ENCODE peak calls at places on chromosomes 12 and 14, in six cellular contexts. O, A, F, R, S and L are unnamed samples.

GRCh38 chr12:94204647-94205247 is 56.4 kb downstream of the PLXNC1 start:
- DNase-seq in O (no peak), A (no peak), F (no peak), R (no peak), S (no peak), L (no peak)

GRCh38 chr12:124053855-124054254 is 80.8 kb downstream of the ZNF664 start:
- DNase-seq in O (peak), A (peak), F (no peak), R (no peak), S (peak), L (no peak)

GRCh38 chr14:46887144-46887543 is 235.6 kb upstream of the RPL10L start:
- DNase-seq in O (no peak), A (no peak), F (no peak), R (no peak), S (no peak), L (no peak)

GRCh38 chr12:29463198-29463597 is 34.3 kb downstream of the OVCH1 start:
- DNase-seq in O (no peak), A (no peak), F (no peak), R (no peak), S (no peak), L (no peak)

GRCh38 chr14:101964297-101965144 is at the start of gene DYNC1H1:
- DNase-seq in O (peak), A (peak), F (peak), R (peak), S (peak), L (peak)

GRCh38 chr14:96072746-96073145 is 33.6 kb downstream of the C14orf132 start:
- DNase-seq in O (no peak), A (no peak), F (no peak), R (no peak), S (no peak), L (no peak)

GRCh38 chr14:103065861-103066260 is 8.5 kb upstream of the CDC42BPB start:
- DNase-seq in O (no peak), A (no peak), F (peak), R (no peak), S (no peak), L (no peak)

GRCh38 chr12:67705394-67706370 is 57.1 kb downstream of the DYRK2 start:
- DNase-seq in O (no peak), A (no peak), F (no peak), R (no peak), S (peak), L (peak)

GRCh38 chr12:1779783-1780182 is 40.6 kb upstream of the LRTM2 start:
- DNase-seq in O (no peak), A (no peak), F (no peak), R (no peak), S (peak), L (peak)

GRCh38 chr14:76867536-76868452 is 41.6 kb downstream of the LRRC74A start:
- DNase-seq in O (no peak), A (peak), F (peak), R (no peak), S (no peak), L (no peak)

GRCh38 chr12:104627975-104628322 is 171.2 kb downstream of the CHST11 start:
- DNase-seq in O (no peak), A (no peak), F (no peak), R (no peak), S (no peak), L (no peak)

GRCh38 chr12:100075598-100075997 is 67.1 kb downstream of the BLTP3B start:
- DNase-seq in O (no peak), A (no peak), F (no peak), R (no peak), S (no peak), L (no peak)

GRCh38 chr14:23183479-23183878 is at the start of gene SLC7A8:
- DNase-seq in O (peak), A (peak), F (peak), R (peak), S (peak), L (no peak)

GRCh38 chr12:3252416-3252815 is 175.2 kb downstream of the TSPAN9 start:
- DNase-seq in O (peak), A (peak), F (no peak), R (peak), S (peak), L (peak)

GRCh38 chr14:39107624-39108023 is 4.6 kb upstream of the SEC23A start:
- DNase-seq in O (no peak), A (no peak), F (no peak), R (no peak), S (peak), L (no peak)

GRCh38 chr12:26318661-26319068 is 123.3 kb downstream of the SSPN start:
- DNase-seq in O (peak), A (peak), F (peak), R (no peak), S (peak), L (peak)

GRCh38 chr14:68789002-68789797 is 3.7 kb downstream of the ZFP36L1 start:
- DNase-seq in O (peak), A (peak), F (peak), R (peak), S (peak), L (no peak)

GRCh38 chr12:81863406-81863805 is 104.3 kb upstream of the PPFIA2 start:
- DNase-seq in O (no peak), A (no peak), F (no peak), R (no peak), S (no peak), L (no peak)

GRCh38 chr12:47270782-47271664 is 191.3 kb upstream of the AMIGO2 start:
- DNase-seq in O (no peak), A (no peak), F (no peak), R (no peak), S (peak), L (peak)

GRCh38 chr12:72511493-72511892 is 239.3 kb downstream of the TRHDE start:
- DNase-seq in O (no peak), A (no peak), F (no peak), R (no peak), S (no peak), L (no peak)

GRCh38 chr12:105076913-105077312 is 7.3 kb downstream of the ALDH1L2 start:
- DNase-seq in O (no peak), A (no peak), F (no peak), R (no peak), S (no peak), L (no peak)

GRCh38 chr14:45156067-45156466 is 20.3 kb downstream of the FANCM start:
- DNase-seq in O (no peak), A (no peak), F (no peak), R (no peak), S (peak), L (no peak)

GRCh38 chr14:100888789-100889315 is 14.7 kb downstream of the RTL1 start:
- DNase-seq in O (no peak), A (no peak), F (no peak), R (no peak), S (no peak), L (no peak)

GRCh38 chr12:76713130-76713529 is 50.8 kb upstream of the ZDHHC17 start:
- DNase-seq in O (no peak), A (no peak), F (no peak), R (no peak), S (no peak), L (no peak)

GRCh38 chr12:90543841-90544240 is 411.1 kb downstream of the CCER1 start:
- DNase-seq in O (no peak), A (no peak), F (no peak), R (no peak), S (peak), L (no peak)

GRCh38 chr14:61934385-61934784 is 172.2 kb downstream of the SNAPC1 start:
- DNase-seq in O (no peak), A (no peak), F (no peak), R (no peak), S (peak), L (peak)

GRCh38 chr12:98127854-98128253 is 387.5 kb upstream of the TMPO start:
- DNase-seq in O (no peak), A (no peak), F (no peak), R (no peak), S (no peak), L (no peak)

GRCh38 chr12:128830505-128830893 is 6.7 kb upstream of the SLC15A4 start:
- DNase-seq in O (no peak), A (no peak), F (no peak), R (no peak), S (no peak), L (no peak)

GRCh38 chr14:105126970-105127307 is 41.6 kb downstream of the JAG2 start:
- DNase-seq in O (no peak), A (no peak), F (no peak), R (no peak), S (no peak), L (no peak)

GRCh38 chr14:106538193-106538592 is 1011.8 kb downstream of the TMEM121 start:
- DNase-seq in O (no peak), A (no peak), F (no peak), R (no peak), S (no peak), L (no peak)

DNA sequence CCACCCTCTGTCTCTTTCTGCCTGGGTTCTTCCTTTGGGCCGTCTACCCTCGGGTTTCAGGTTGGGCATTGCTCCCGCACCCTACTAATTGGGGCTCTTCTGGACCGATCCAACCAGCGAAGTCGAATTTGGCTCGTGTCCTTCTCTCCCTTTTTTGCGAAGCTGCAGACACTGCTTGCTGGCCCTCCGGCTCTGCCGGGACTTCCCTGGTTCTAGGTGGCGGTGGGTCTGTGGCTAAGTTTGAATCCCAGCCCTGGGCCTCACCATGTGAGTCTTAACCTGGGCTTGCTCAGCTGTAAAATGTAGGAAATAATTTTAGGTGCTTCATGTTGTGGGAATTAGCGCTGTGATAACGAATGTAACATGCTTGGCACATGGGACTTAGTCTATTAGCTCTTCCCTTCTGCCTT is 418 bp upstream of the CISTR start:
- DNase-seq in O (no peak), A (no peak), F (no peak), R (no peak), S (no peak), L (no peak)
- H3K4me3 ChIP-seq in O (no peak), A (peak), F (peak), R (peak), S (no peak), L (no peak)

DNA sequence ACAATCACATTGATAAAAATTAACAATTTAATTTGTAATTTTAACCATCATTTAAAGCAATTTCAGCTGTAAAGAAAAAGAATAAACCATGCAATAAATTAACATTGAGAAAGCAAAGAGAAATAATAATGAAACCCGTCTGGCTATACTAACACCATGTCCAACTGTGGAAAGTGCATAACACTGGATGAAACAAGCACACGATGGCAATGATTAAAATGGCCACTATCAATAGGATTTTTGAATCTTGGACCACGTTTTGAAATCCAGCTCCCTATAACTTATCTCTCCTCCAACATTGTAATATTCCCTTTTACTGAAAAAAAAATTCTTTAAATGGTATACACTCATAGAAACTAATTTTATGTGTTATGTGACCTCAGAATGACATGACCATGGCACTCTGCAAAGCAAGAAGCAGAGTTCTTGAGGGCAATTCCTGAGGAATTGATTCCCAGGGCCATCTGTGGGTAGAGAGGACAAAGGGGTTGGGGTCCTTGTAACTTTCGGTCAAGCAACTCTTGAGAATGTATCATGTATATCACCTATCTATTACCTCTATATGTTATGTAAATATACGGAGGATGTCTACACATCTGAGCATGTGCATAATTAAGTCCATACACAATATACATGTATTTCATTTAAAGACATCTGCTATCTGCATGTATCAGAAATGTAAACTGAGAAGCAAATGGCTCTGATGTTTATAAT is 4.8 kb downstream of the FOXA1 start:
- DNase-seq in O (no peak), A (no peak), F (no peak), R (no peak), S (no peak), L (no peak)
- H3K4me3 ChIP-seq in O (no peak), A (peak), F (peak), R (no peak), S (no peak), L (no peak)

DNA sequence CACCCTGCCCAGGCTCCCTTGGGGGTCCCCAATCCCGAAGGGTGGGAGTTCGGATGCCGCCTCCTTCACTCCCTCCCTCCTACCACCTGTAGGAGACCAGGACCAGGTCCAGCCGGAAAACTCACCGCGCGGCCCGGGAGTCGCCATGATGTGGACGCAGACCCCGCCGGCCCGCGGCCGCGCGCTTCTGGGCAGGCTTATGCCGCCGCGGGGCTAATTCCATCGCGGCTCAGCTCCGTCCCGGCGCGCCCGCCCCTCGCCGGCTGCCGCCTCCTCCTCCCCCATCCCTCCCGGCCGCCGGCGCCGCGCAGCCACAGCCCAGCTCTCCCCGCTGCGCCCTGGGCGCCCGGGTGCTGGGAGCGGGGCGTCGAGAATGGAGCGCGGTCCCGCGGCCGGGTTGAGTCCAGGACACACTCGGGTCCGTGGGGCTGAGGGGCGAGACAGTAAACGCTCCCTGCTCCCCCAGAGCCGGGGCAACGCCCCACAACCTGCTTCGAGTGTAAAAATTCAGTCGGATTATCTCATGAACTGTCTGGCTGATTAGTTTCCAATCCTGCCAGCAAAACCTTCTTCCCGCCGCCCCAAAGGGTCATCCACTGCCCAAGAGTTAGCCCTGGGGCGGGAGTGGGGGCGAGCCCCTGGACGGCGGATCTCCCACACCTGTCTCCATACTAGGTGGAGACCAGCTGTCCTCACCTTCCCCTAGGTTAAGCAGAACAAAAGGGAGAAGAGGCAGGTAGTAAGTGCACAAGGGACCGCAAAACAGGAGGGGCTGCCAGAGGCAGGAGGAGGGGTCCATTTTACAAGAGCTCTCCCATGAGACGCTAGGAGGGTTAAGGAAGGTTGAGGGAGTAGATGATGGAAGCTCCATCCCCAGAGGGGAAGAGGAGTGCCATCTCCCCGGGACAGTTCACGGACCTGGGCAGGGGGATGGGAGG is at the start of gene ANO2:
- DNase-seq in O (peak), A (no peak), F (peak), R (no peak), S (peak), L (no peak)
- H3K4me3 ChIP-seq in O (peak), A (peak), F (peak), R (peak), S (peak), L (peak)

DNA sequence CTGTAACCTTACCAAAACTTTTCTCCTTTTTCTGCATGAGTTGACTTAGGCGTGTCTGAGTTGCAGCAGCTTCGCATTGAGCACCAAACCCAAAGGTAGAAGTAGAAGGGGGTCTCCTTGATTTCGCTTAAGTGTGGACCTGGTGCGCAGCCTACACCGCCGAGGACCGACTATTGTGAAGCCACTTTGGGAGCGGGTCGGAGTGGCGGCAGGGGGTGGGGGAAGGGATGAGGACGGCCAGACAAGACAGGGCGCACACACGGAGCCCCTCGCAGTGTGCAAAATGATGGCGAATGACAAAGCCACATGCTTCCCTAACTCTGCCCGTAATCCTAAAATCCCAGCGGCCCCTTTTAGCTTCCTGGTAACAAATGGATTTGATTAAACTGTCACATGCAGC is 1.1 kb downstream of the LMO3 start:
- DNase-seq in O (peak), A (peak), F (no peak), R (no peak), S (no peak), L (no peak)
- H3K4me3 ChIP-seq in O (peak), A (peak), F (peak), R (peak), S (peak), L (peak)

DNA sequence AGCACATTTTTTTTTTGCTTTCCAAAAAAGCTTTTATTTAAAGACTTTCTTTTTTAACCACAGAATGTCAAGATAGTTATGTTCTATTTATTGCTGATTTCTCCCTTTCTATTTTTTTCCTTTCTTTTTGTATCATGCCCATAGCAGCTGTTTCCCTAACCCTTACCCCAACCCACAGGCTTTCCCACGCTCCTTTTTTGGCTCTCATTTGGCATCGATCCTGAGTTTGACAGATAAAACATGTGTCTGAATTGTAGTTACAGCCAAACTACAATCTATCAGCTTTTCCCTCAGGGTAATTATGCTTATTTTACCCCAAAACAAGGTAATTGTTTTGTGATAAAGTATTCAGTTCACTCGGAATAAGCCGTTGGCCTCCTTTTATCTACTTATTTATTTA is 46.7 kb downstream of the PDE3A start:
- DNase-seq in O (no peak), A (no peak), F (no peak), R (no peak), S (no peak), L (no peak)
- H3K4me3 ChIP-seq in O (no peak), A (no peak), F (no peak), R (no peak), S (no peak), L (no peak)

DNA sequence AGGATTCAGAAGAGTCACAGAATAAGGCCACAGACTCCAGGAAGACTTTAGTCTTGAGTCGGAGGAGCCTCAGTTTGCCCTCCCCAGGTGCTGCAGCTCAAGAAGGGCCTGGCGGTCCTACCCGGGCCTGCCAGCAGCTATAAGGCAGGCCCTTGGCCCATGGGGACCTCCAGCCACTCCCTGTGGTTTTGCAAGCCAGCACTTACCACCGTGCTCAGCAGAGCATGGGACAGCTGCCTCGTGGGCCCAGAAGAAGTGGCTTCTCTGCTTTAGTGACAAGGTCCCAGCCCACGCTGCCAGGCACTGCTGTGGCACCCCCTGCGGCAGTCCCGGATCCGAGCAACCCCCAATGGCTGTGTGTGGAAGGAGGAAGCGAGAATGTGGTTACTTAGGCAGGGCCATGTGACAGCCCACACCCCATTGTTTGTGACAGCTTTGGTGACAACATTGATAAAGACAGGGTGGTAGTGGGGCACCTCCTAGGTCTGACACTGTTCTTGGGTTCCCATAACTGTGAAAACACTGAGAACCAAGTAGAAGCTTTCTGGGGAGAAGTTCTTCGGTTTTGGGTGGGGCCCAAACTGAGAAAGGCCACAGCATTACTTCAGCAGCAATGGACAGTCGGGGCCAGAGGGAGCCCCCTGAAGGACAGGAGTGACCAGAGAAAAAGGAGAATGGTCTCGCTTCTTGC is at the start of gene SELPLG:
- DNase-seq in O (peak), A (peak), F (peak), R (peak), S (no peak), L (no peak)
- H3K4me3 ChIP-seq in O (no peak), A (peak), F (peak), R (peak), S (no peak), L (no peak)

GRCh38 chr12:5428332-5429221 is 3.3 kb upstream of the NTF3 start:
- DNase-seq in O (no peak), A (no peak), F (no peak), R (no peak), S (peak), L (no peak)

GRCh38 chr12:5429741-5430557 is 2.0 kb upstream of the NTF3 start:
- DNase-seq in O (no peak), A (no peak), F (no peak), R (no peak), S (no peak), L (no peak)

GRCh38 chr12:5433081-5433839 is 1.4 kb downstream of the NTF3 start:
- DNase-seq in O (peak), A (no peak), F (no peak), R (no peak), S (peak), L (no peak)

GRCh38 chr12:5432011-5432400 is at the start of gene NTF3:
- DNase-seq in O (peak), A (no peak), F (no peak), R (no peak), S (peak), L (no peak)

GRCh38 chr12:5430639-5431603 is 987 bp upstream of the NTF3 start:
- DNase-seq in O (no peak), A (no peak), F (no peak), R (no peak), S (peak), L (no peak)
- H3K4me3 ChIP-seq in O (peak), A (peak), F (peak), R (peak), S (peak), L (peak)